ENCODE peak calls at places on chromosomes 2 and 18, in seven cellular contexts. F is neural progenitor cell, K is HCT116, Y is PC-3, M is hepatocyte, J is OCI-LY7, E is MM.1S. R is an unnamed sample. For H3K9me3, the result is how much of the 10 kb centered on the place peaks cover.

GRCh38 chr2:2492800-2493199 is 161.7 kb upstream of the MYT1L start:
- DNase-seq in F (no peak), K (no peak), Y (no peak), M (no peak), J (no peak), E (no peak), R (no peak)

GRCh38 chr2:184543832-184544231 is 54.5 kb upstream of the ZNF804A start:
- DNase-seq in F (no peak), K (no peak), Y (no peak), M (no peak), J (no peak), E (peak), R (no peak)

GRCh38 chr2:73028841-73029240 is 42.7 kb downstream of the SFXN5 start:
- DNase-seq in F (no peak), K (no peak), Y (no peak), M (no peak), J (no peak), E (no peak), R (peak)

GRCh38 chr2:198525196-198525595 is 720.8 kb downstream of the PLCL1 start:
- DNase-seq in F (no peak), K (no peak), Y (no peak), M (no peak), J (no peak), E (no peak), R (peak)

GRCh38 chr2:128412181-128412871 is 93.7 kb upstream of the HS6ST1 start:
- DNase-seq in F (no peak), K (no peak), Y (no peak), M (no peak), J (no peak), E (no peak), R (no peak)

GRCh38 chr2:28626376-28626775 is 125.3 kb upstream of the PPP1CB start:
- DNase-seq in F (no peak), K (no peak), Y (no peak), M (no peak), J (no peak), E (no peak), R (no peak)

GRCh38 chr2:186884585-186884984 is 35.6 kb upstream of the ZSWIM2 start:
- DNase-seq in F (peak), K (no peak), Y (no peak), M (no peak), J (no peak), E (no peak), R (no peak)

GRCh38 chr2:11554430-11554764 is 20.6 kb downstream of the GREB1 start:
- DNase-seq in F (no peak), K (no peak), Y (no peak), M (no peak), J (no peak), E (peak), R (no peak)

GRCh38 chr18:29003194-29003593 is 826.3 kb upstream of the CDH2 start:
- DNase-seq in F (no peak), K (no peak), Y (peak), M (peak), J (no peak), E (no peak), R (no peak)

GRCh38 chr2:130829020-130829419 is 7.7 kb upstream of the ARHGEF4 start:
- DNase-seq in F (peak), K (peak), Y (peak), M (peak), J (no peak), E (no peak), R (no peak)

GRCh38 chr2:18435425-18436037 is 124.9 kb downstream of the RDH14 start:
- DNase-seq in F (peak), K (peak), Y (peak), M (peak), J (peak), E (peak), R (peak)

GRCh38 chr2:18436408-18437077 is 123.9 kb downstream of the RDH14 start:
- DNase-seq in F (no peak), K (no peak), Y (peak), M (peak), J (no peak), E (no peak), R (peak)

GRCh38 chr2:18430996-18431748 is 129.3 kb downstream of the RDH14 start:
- DNase-seq in F (no peak), K (no peak), Y (no peak), M (no peak), J (no peak), E (no peak), R (no peak)

GRCh38 chr2:18432999-18433398 is 127.5 kb downstream of the RDH14 start:
- DNase-seq in F (peak), K (no peak), Y (no peak), M (peak), J (no peak), E (no peak), R (peak)

GRCh38 chr2:18433872-18434271 is 126.6 kb downstream of the RDH14 start:
- DNase-seq in F (no peak), K (no peak), Y (no peak), M (no peak), J (no peak), E (no peak), R (no peak)
- H3K4me3 ChIP-seq in F (no peak), K (no peak), Y (no peak), M (no peak), J (no peak), E (no peak), R (no peak)

GRCh38 chr18:14964002-14964401 is 216.0 kb downstream of the ANKRD30B start:
- DNase-seq in F (no peak), K (no peak), Y (no peak), M (no peak), J (no peak), E (no peak), R (no peak)
- H3K9me3 ChIP-seq in F (under half), K (under half), Y (under half), M (under half), J (under half), E (under half), R (under half)

GRCh38 chr2:232981356-232981755 is 31.7 kb downstream of the NGEF start:
- DNase-seq in F (no peak), K (no peak), Y (peak), M (no peak), J (no peak), E (no peak), R (no peak)
- TF ChIP-seq EZH2phosphoT487 in F (no peak), K (no peak), Y (no peak), M (no peak), J (no peak), E (no peak), R (no peak)

GRCh38 chr2:109271920-109272319 is 142.9 kb downstream of the SH3RF3 start:
- DNase-seq in F (no peak), K (no peak), Y (no peak), M (no peak), J (no peak), E (no peak), R (no peak)
- H3K4me3 ChIP-seq in F (no peak), K (no peak), Y (no peak), M (no peak), J (no peak), E (no peak), R (no peak)

GRCh38 chr18:76750886-76751537 is 71.3 kb upstream of the ZNF236 start:
- DNase-seq in F (no peak), K (no peak), Y (no peak), M (no peak), J (no peak), E (no peak), R (no peak)
- H3K9me3 ChIP-seq in F (under half), K (under half), Y (under half), M (under half), J (under half), E (under half), R (under half)

GRCh38 chr18:33195795-33196194 is 244.7 kb downstream of the CCDC178 start:
- DNase-seq in F (peak), K (no peak), Y (no peak), M (no peak), J (no peak), E (no peak), R (no peak)

GRCh38 chr18:33205777-33206176 is 234.7 kb downstream of the CCDC178 start:
- DNase-seq in F (no peak), K (no peak), Y (no peak), M (no peak), J (no peak), E (no peak), R (no peak)

GRCh38 chr18:33201509-33201926 is 239.0 kb downstream of the CCDC178 start:
- DNase-seq in F (peak), K (no peak), Y (peak), M (peak), J (no peak), E (peak), R (peak)
- TF ChIP-seq EZH2phosphoT487 in F (no peak), K (no peak), Y (no peak), M (no peak), J (no peak), E (no peak), R (no peak)

GRCh38 chr2:20213651-20214565 is 11.0 kb downstream of the SDC1 start:
- DNase-seq in F (no peak), K (no peak), Y (no peak), M (peak), J (peak), E (peak), R (no peak)
- H3K4me3 ChIP-seq in F (no peak), K (no peak), Y (no peak), M (no peak), J (no peak), E (peak), R (no peak)

GRCh38 chr2:102782187-102782586 is 20.4 kb downstream of the TMEM182 start:
- DNase-seq in F (no peak), K (no peak), Y (no peak), M (no peak), J (no peak), E (no peak), R (no peak)

GRCh38 chr2:102780467-102780866 is 18.6 kb downstream of the TMEM182 start:
- DNase-seq in F (no peak), K (no peak), Y (no peak), M (no peak), J (no peak), E (no peak), R (no peak)

GRCh38 chr2:102783506-102784189 is 21.8 kb downstream of the TMEM182 start:
- DNase-seq in F (no peak), K (no peak), Y (no peak), M (no peak), J (no peak), E (no peak), R (no peak)

GRCh38 chr2:102778260-102778659 is 16.4 kb downstream of the TMEM182 start:
- DNase-seq in F (no peak), K (no peak), Y (no peak), M (no peak), J (no peak), E (no peak), R (no peak)

DNA sequence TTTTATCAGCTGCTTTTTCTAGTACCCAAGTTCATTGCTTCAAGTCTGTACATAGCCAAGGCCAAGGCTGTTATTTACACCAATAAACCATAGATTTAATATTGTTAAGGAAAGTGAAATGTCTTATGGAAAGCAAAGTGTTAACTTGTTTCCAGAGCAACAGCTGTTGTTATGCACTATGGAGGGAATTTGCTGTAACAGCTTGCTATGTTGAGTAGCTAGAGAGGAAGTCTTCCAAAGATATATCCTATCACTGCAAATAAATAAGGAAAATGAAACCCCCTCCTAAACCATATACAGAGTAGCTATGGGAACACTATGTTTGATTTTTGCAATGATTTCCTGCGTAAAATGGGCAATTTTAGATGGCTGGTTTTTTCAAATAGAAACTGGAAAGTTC is 21.1 kb downstream of the TMEM182 start:
- DNase-seq in F (no peak), K (no peak), Y (no peak), M (no peak), J (no peak), E (no peak), R (no peak)
- H3K9me3 ChIP-seq in F (under half), K (under half), Y (under half), M (under half), J (under half), E (under half), R (under half)

GRCh38 chr2:25955869-25956535 is 26.3 kb downstream of the KIF3C start:
- DNase-seq in F (no peak), K (no peak), Y (peak), M (no peak), J (no peak), E (no peak), R (no peak)
- TF ChIP-seq EZH2phosphoT487 in F (no peak), K (no peak), Y (no peak), M (no peak), J (no peak), E (no peak), R (no peak)

R was measured in GM23248.